ENCODE peak calls at places on chromosome 3, in four cellular contexts. A, O, R and B are unnamed samples.

GRCh38 chr3:57019057-57019456 is 41.4 kb upstream of the SPATA12 start:
- DNase-seq in A (no peak), O (no peak), R (no peak), B (no peak)

GRCh38 chr3:148955544-148956346 is 35.6 kb upstream of the GYG1 start:
- DNase-seq in A (no peak), O (peak), R (peak), B (peak)

GRCh38 chr3:185308126-185308754 is 54.4 kb upstream of the EHHADH start:
- DNase-seq in A (peak), O (peak), R (no peak), B (peak)

GRCh38 chr3:65871305-65872141 is 167.2 kb downstream of the MAGI1 start:
- DNase-seq in A (no peak), O (no peak), R (no peak), B (no peak)

GRCh38 chr3:976021-976420 is 116.8 kb upstream of the CNTN6 start:
- DNase-seq in A (no peak), O (no peak), R (no peak), B (no peak)

GRCh38 chr3:17982211-17982880 is 239.9 kb upstream of the TBC1D5 start:
- DNase-seq in A (no peak), O (no peak), R (no peak), B (no peak)

GRCh38 chr3:101851072-101851471 is 1.8 kb downstream of the NFKBIZ start:
- DNase-seq in A (no peak), O (no peak), R (no peak), B (no peak)

GRCh38 chr3:65751123-65751700 is 287.5 kb downstream of the MAGI1 start:
- DNase-seq in A (peak), O (peak), R (peak), B (no peak)

GRCh38 chr3:98013428-98014349 is 21.4 kb downstream of the GABRR3 start:
- DNase-seq in A (no peak), O (no peak), R (peak), B (no peak)

DNA sequence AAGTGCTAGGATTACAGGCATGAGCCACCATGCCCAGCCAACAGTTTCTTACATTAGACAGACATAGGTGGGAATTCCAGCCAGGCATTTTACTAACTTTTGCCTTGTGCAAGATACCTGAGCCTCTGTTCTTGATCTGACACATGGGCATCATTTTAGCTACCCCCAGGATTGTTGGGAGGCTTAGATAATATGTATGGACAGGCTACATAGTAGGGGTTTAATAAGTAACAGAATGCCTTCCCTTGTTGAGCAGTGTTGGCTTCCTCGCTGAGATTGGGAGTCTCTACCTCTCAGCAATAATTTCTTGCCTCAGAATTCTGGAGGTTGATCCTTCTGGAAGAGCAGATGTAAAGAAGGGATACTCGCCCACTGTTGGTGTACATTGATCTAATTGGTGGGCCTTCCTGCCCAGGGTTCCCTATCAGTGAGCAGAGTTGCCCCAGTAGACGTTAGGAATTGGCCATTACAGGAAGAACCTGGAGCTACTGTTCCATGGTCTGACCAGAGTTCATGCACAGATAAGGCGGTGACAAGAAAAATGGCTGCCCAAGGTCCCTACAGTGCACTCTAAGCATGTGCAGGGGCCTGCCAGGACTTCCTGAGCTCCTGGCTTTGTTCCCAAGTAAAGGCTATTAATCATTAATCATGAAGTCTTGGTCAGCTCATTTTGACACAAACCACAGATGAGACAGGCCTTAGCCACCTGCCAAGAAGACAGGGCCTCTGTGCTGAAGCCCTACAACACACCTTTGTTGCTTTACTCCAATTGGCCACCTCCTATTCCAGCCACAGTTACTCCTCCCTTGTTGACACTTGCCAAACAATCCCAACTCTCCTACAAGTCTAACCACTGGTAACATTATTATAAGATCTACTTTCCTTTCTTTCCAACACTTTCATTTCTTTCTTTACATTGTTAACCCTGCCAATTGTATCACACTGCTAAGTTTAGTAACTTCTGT is 5.0 kb upstream of the IL17RE start:
- DNase-seq in A (no peak), O (peak), R (peak), B (no peak)
- TF ChIP-seq POLR2A in A (no peak), O (no peak), R (no peak), B (no peak)

GRCh38 chr3:13895155-13896105 is 15.6 kb upstream of the WNT7A start:
- DNase-seq in A (peak), O (peak), R (peak), B (peak)
- TF ChIP-seq POLR2A in A (no peak), O (no peak), R (no peak), B (peak)

GRCh38 chr3:87595798-87596197 is 319.4 kb upstream of the POU1F1 start:
- DNase-seq in A (no peak), O (no peak), R (no peak), B (no peak)
- TF ChIP-seq POLR2A in A (no peak), O (no peak), R (no peak), B (no peak)

DNA sequence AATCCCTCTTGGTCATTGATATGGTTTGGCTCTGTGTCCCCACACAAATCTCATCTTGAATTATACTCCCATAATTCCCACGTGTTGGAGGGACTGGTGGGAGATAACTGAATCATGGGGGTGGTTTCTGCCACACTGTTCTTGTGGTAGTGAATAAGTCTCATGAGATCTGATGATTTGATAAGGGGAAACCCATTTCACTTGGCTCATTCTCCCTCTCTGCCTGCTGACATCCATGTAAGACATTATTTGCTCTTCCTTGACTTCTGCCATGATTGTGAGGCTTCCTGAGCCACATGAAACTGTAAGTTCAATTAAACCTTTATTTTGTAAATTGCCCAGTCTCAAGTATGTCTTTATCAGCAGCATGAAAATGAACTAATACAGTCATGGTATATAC is 106.9 kb upstream of the UBP1 start:
- DNase-seq in A (no peak), O (no peak), R (no peak), B (no peak)
- TF ChIP-seq POLR2A in A (no peak), O (no peak), R (no peak), B (no peak)

DNA sequence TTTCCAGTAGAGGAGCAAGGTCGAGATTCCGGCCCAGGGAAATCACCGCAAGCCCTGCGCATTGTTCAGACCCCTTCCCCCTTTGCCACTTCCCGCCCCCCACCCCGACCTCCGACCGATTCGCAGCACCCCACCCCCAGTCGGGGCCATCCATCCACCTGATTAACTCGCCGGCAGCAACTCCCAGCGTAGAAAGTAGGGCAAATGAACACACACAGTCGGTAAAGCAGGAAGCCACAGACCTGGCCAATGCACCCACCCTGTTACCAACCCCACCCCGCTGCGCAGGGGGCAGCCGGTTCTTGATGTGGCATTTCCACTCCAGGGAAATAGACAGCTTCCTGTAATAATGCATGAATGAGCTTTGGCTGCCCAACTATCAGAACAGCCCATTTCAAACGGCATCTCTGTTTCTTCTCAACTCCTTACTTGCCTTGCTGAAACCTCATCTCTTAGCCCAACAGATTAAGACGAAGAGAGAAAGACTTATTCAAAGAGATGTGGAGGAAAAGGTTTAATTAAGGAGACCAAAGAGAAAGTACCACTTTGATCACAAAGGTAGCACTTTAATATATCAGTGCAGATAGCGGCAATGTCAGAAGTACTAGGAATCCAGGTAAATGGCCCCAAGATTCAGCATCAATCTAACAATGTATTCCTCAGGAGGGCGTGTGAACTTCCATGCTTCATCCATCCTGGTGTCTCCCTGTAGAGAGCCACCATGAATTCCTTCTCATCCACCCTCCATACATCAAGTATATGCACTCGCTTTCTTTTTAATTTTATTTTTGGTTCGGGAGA is 1.9 kb downstream of the TNIK start:
- DNase-seq in A (no peak), O (no peak), R (no peak), B (peak)
- TF ChIP-seq POLR2A in A (no peak), O (no peak), R (no peak), B (no peak)